ENCODE peak calls at places on chromosomes 3 and 15, in six cellular contexts. One of them, this sample, is unnamed.

GRCh38 chr3:63559884-63560283 is 92.6 kb upstream of the SNTN start:
- DNase-seq in cardiac muscle cell: no peak
- DNase-seq in heart right ventricle: no peak
- DNase-seq in GM13976: no peak
- DNase-seq in IMR-90: no peak
- DNase-seq in GM13977: no peak
- DNase-seq in this sample: no peak

GRCh38 chr15:100338971-100339444 is 2.8 kb downstream of the ADAMTS17 start:
- DNase-seq in cardiac muscle cell: peak
- DNase-seq in GM13977: no peak
- DNase-seq in GM13976: no peak
- DNase-seq in IMR-90: peak
- DNase-seq in heart right ventricle: peak
- DNase-seq in this sample: no peak

GRCh38 chr3:183745300-183746098 is 47.9 kb downstream of the YEATS2 start:
- DNase-seq in GM13976: no peak
- DNase-seq in IMR-90: peak
- DNase-seq in GM13977: no peak
- DNase-seq in cardiac muscle cell: peak
- DNase-seq in heart right ventricle: no peak
- DNase-seq in this sample: no peak

GRCh38 chr3:53180305-53181023 is 19.5 kb downstream of the PRKCD start:
- DNase-seq in GM13977: peak
- DNase-seq in GM13976: peak
- DNase-seq in IMR-90: no peak
- DNase-seq in cardiac muscle cell: no peak
- DNase-seq in heart right ventricle: no peak
- DNase-seq in this sample: peak

GRCh38 chr3:12809001-12809400 is 12.5 kb downstream of the CAND2 start:
- DNase-seq in GM13977: no peak
- DNase-seq in IMR-90: no peak
- DNase-seq in GM13976: no peak
- DNase-seq in cardiac muscle cell: no peak
- DNase-seq in heart right ventricle: no peak
- DNase-seq in this sample: no peak

GRCh38 chr3:39330824-39331223 is 1.3 kb downstream of the CCR8 start:
- DNase-seq in GM13976: no peak
- DNase-seq in IMR-90: no peak
- DNase-seq in GM13977: no peak
- DNase-seq in cardiac muscle cell: no peak
- DNase-seq in heart right ventricle: no peak
- DNase-seq in this sample: no peak

GRCh38 chr15:34651962-34652725 is 68.7 kb upstream of the GOLGA8B start:
- DNase-seq in heart right ventricle: no peak
- DNase-seq in GM13977: no peak
- DNase-seq in IMR-90: no peak
- DNase-seq in cardiac muscle cell: no peak
- DNase-seq in GM13976: no peak
- DNase-seq in this sample: no peak

GRCh38 chr15:78542647-78543046 is 2.4 kb downstream of the PSMA4 start:
- DNase-seq in heart right ventricle: no peak
- DNase-seq in cardiac muscle cell: no peak
- DNase-seq in GM13977: no peak
- DNase-seq in GM13976: no peak
- DNase-seq in IMR-90: no peak
- DNase-seq in this sample: no peak

GRCh38 chr3:52805270-52806039 is 10.9 kb downstream of the ITIH3 start:
- DNase-seq in cardiac muscle cell: no peak
- DNase-seq in heart right ventricle: no peak
- DNase-seq in IMR-90: no peak
- DNase-seq in GM13977: no peak
- DNase-seq in GM13976: no peak
- DNase-seq in this sample: no peak

GRCh38 chr3:9731206-9732079 is at the start of gene BRPF1:
- DNase-seq in IMR-90: peak
- DNase-seq in GM13977: peak
- DNase-seq in GM13976: peak
- DNase-seq in cardiac muscle cell: peak
- DNase-seq in heart right ventricle: peak
- DNase-seq in this sample: peak

GRCh38 chr15:42499888-42500609 is 4.6 kb downstream of the SNAP23 start:
- DNase-seq in heart right ventricle: no peak
- DNase-seq in cardiac muscle cell: no peak
- DNase-seq in GM13977: no peak
- DNase-seq in IMR-90: no peak
- DNase-seq in GM13976: no peak
- DNase-seq in this sample: no peak

GRCh38 chr3:66385066-66385465 is 115.8 kb downstream of the LRIG1 start:
- DNase-seq in heart right ventricle: no peak
- DNase-seq in cardiac muscle cell: no peak
- DNase-seq in GM13977: no peak
- DNase-seq in IMR-90: no peak
- DNase-seq in GM13976: no peak
- DNase-seq in this sample: no peak

GRCh38 chr3:42495393-42495792 is 7.0 kb upstream of the VIPR1 start:
- DNase-seq in GM13976: no peak
- DNase-seq in IMR-90: no peak
- DNase-seq in cardiac muscle cell: no peak
- DNase-seq in heart right ventricle: no peak
- DNase-seq in GM13977: no peak
- DNase-seq in this sample: no peak

GRCh38 chr15:40999190-40999589 is 45.9 kb downstream of the CHAC1 start:
- DNase-seq in cardiac muscle cell: no peak
- DNase-seq in GM13977: no peak
- DNase-seq in heart right ventricle: no peak
- DNase-seq in IMR-90: peak
- DNase-seq in GM13976: no peak
- DNase-seq in this sample: no peak

GRCh38 chr3:167940241-167940640 is 155.5 kb downstream of the GOLIM4 start:
- DNase-seq in cardiac muscle cell: no peak
- DNase-seq in GM13976: no peak
- DNase-seq in GM13977: no peak
- DNase-seq in IMR-90: no peak
- DNase-seq in heart right ventricle: no peak
- DNase-seq in this sample: no peak

GRCh38 chr3:160921020-160921635 is 165.1 kb downstream of the PPM1L start:
- DNase-seq in IMR-90: peak
- DNase-seq in GM13977: peak
- DNase-seq in heart right ventricle: peak
- DNase-seq in cardiac muscle cell: peak
- DNase-seq in GM13976: peak
- DNase-seq in this sample: peak

GRCh38 chr3:151330899-151331298 is 1.6 kb upstream of the P2RY13 start:
- DNase-seq in heart right ventricle: no peak
- DNase-seq in IMR-90: peak
- DNase-seq in GM13976: no peak
- DNase-seq in GM13977: no peak
- DNase-seq in cardiac muscle cell: no peak
- DNase-seq in this sample: no peak

GRCh38 chr3:40719660-40720287 is 195.0 kb downstream of the ZNF621 start:
- DNase-seq in GM13977: no peak
- DNase-seq in IMR-90: no peak
- DNase-seq in heart right ventricle: peak
- DNase-seq in GM13976: no peak
- DNase-seq in cardiac muscle cell: peak
- DNase-seq in this sample: no peak

GRCh38 chr3:71724584-71725278 is 471 bp downstream of the EIF4E3 start:
- DNase-seq in GM13977: peak
- DNase-seq in heart right ventricle: peak
- DNase-seq in GM13976: peak
- DNase-seq in IMR-90: no peak
- DNase-seq in cardiac muscle cell: peak
- DNase-seq in this sample: peak

GRCh38 chr3:135809038-135809437 is 156.5 kb upstream of the PPP2R3A start:
- DNase-seq in GM13976: no peak
- DNase-seq in cardiac muscle cell: no peak
- DNase-seq in heart right ventricle: no peak
- DNase-seq in IMR-90: no peak
- DNase-seq in GM13977: no peak
- DNase-seq in this sample: no peak

GRCh38 chr3:124559650-124560405 is 170.4 kb upstream of the UMPS start:
- DNase-seq in IMR-90: peak
- DNase-seq in heart right ventricle: peak
- DNase-seq in GM13977: peak
- DNase-seq in cardiac muscle cell: peak
- DNase-seq in GM13976: peak
- DNase-seq in this sample: peak

GRCh38 chr15:89174476-89174875 is 46.9 kb downstream of the RLBP1 start:
- DNase-seq in GM13977: no peak
- DNase-seq in GM13976: no peak
- DNase-seq in cardiac muscle cell: no peak
- DNase-seq in heart right ventricle: no peak
- DNase-seq in IMR-90: no peak
- DNase-seq in this sample: no peak

GRCh38 chr3:106683931-106684330 is 693.3 kb upstream of the CCDC54 start:
- DNase-seq in cardiac muscle cell: no peak
- DNase-seq in heart right ventricle: no peak
- DNase-seq in GM13977: no peak
- DNase-seq in IMR-90: no peak
- DNase-seq in GM13976: no peak
- DNase-seq in this sample: no peak

GRCh38 chr3:38960953-38961622 is 90.7 kb downstream of the SCN11A start:
- DNase-seq in GM13976: peak
- DNase-seq in IMR-90: peak
- DNase-seq in cardiac muscle cell: peak
- DNase-seq in heart right ventricle: peak
- DNase-seq in GM13977: peak
- DNase-seq in this sample: peak

GRCh38 chr3:133380481-133381225 is 19.2 kb upstream of the BFSP2 start:
- DNase-seq in GM13976: no peak
- DNase-seq in heart right ventricle: no peak
- DNase-seq in GM13977: peak
- DNase-seq in IMR-90: no peak
- DNase-seq in cardiac muscle cell: no peak
- DNase-seq in this sample: no peak

GRCh38 chr3:160810360-160810759 is 54.3 kb downstream of the PPM1L start:
- DNase-seq in GM13976: no peak
- DNase-seq in cardiac muscle cell: no peak
- DNase-seq in IMR-90: no peak
- DNase-seq in GM13977: no peak
- DNase-seq in heart right ventricle: no peak
- DNase-seq in this sample: no peak

GRCh38 chr3:127673191-127674098 is 693 bp downstream of the ABTB1 start:
- DNase-seq in GM13976: peak
- DNase-seq in IMR-90: peak
- DNase-seq in GM13977: peak
- DNase-seq in cardiac muscle cell: no peak
- DNase-seq in heart right ventricle: no peak
- DNase-seq in this sample: peak

GRCh38 chr3:51503007-51503406 is 3.2 kb upstream of the DCAF1 start:
- DNase-seq in GM13976: no peak
- DNase-seq in IMR-90: no peak
- DNase-seq in GM13977: no peak
- DNase-seq in cardiac muscle cell: no peak
- DNase-seq in heart right ventricle: no peak
- DNase-seq in this sample: no peak

GRCh38 chr3:51498871-51499790 is 684 bp downstream of the DCAF1 start:
- DNase-seq in GM13977: peak
- DNase-seq in IMR-90: peak
- DNase-seq in GM13976: peak
- DNase-seq in cardiac muscle cell: peak
- DNase-seq in heart right ventricle: peak
- DNase-seq in this sample: peak

GRCh38 chr3:51500632-51501131 is 867 bp upstream of the DCAF1 start:
- DNase-seq in GM13977: no peak
- DNase-seq in cardiac muscle cell: no peak
- DNase-seq in GM13976: no peak
- DNase-seq in heart right ventricle: no peak
- DNase-seq in IMR-90: no peak
- DNase-seq in this sample: no peak

GRCh38 chr3:51502562-51502910 is 2.7 kb upstream of the DCAF1 start:
- DNase-seq in heart right ventricle: no peak
- DNase-seq in IMR-90: no peak
- DNase-seq in GM13977: no peak
- DNase-seq in cardiac muscle cell: no peak
- DNase-seq in GM13976: no peak
- DNase-seq in this sample: no peak

DNA sequence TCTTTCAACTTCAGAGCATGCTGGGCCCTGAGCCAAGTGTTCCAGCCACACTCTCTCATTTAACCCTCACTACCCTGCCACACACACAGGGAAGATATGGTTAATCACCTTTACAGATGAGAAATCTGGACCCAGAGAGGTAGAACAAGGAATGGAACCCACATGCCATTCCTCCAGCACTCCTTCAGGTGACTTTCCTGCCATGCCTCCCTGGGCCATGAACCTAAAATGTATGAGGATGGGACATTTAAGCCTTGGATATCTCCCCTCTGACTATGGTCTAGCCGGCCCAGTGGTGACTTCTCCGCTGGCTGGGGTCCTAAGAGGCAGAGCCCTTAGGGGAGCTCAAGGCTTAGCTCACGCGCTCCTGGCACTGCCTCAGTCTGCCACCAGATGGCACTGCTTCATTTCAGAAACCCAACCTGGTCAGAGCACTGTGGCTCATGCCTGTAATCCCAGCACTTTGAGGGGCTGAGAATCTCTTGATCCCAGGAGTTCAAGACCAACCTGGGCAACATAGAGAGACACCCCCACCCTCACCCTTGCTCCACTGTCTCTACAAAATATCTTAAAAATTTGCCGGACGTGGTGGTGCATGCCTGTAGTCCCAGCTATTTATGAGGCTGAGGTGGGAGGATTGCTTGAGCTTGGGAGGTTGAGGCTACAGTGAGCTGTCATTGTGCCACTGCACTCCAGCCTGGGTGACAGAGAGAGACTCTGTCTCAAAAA is 2.2 kb upstream of the DCAF1 start:
- DNase-seq in GM13976: peak
- DNase-seq in heart right ventricle: peak
- DNase-seq in cardiac muscle cell: peak
- DNase-seq in IMR-90: peak
- DNase-seq in GM13977: peak
- DNase-seq in this sample: peak
- TF ChIP-seq CTCF in GM13976: peak
- TF ChIP-seq CTCF in heart right ventricle: peak
- TF ChIP-seq CTCF in cardiac muscle cell: peak
- TF ChIP-seq CTCF in IMR-90: peak
- TF ChIP-seq CTCF in GM13977: peak
- TF ChIP-seq CTCF in this sample: peak

GRCh38 chr3:45553469-45553974 is 41.0 kb upstream of the LIMD1 start:
- DNase-seq in GM13976: no peak
- DNase-seq in cardiac muscle cell: peak
- DNase-seq in IMR-90: peak
- DNase-seq in GM13977: peak
- DNase-seq in heart right ventricle: peak
- DNase-seq in this sample: peak
- TF ChIP-seq CTCF in GM13976: no peak
- TF ChIP-seq CTCF in cardiac muscle cell: no peak
- TF ChIP-seq CTCF in IMR-90: no peak
- TF ChIP-seq CTCF in GM13977: no peak
- TF ChIP-seq CTCF in heart right ventricle: no peak
- TF ChIP-seq CTCF in this sample: no peak

GRCh38 chr15:44532689-44533088 is 4.3 kb upstream of the EIF3J start:
- DNase-seq in heart right ventricle: no peak
- DNase-seq in GM13977: no peak
- DNase-seq in GM13976: no peak
- DNase-seq in IMR-90: no peak
- DNase-seq in cardiac muscle cell: no peak
- DNase-seq in this sample: no peak
- TF ChIP-seq CTCF in heart right ventricle: no peak
- TF ChIP-seq CTCF in GM13977: peak
- TF ChIP-seq CTCF in GM13976: peak
- TF ChIP-seq CTCF in IMR-90: no peak
- TF ChIP-seq CTCF in cardiac muscle cell: no peak
- TF ChIP-seq CTCF in this sample: no peak

GRCh38 chr3:43759297-43759782 is 68.6 kb downstream of the ABHD5 start:
- DNase-seq in GM13977: no peak
- DNase-seq in GM13976: no peak
- DNase-seq in heart right ventricle: peak
- DNase-seq in cardiac muscle cell: peak
- DNase-seq in IMR-90: peak
- DNase-seq in this sample: peak
- TF ChIP-seq CTCF in GM13977: peak
- TF ChIP-seq CTCF in GM13976: no peak
- TF ChIP-seq CTCF in heart right ventricle: peak
- TF ChIP-seq CTCF in cardiac muscle cell: peak
- TF ChIP-seq CTCF in IMR-90: peak
- TF ChIP-seq CTCF in this sample: no peak